ENCODE peak calls at places on chromosomes 6 and 20, in five cellular contexts. F is NCI-H345; T is substantia nigra; Q is stimulated activated naive B cell treated with anti-CD40 and anti-IgM and Interleukin-4, amounts not matched to agents 10 μg/mL and 1 μg/mL and 100 μg/mL, for 72 hours; K is GM23248. I is an unnamed sample.

GRCh38 chr6:135094403-135094821 is 39.8 kb upstream of the HBS1L start:
- DNase-seq in T (no peak), Q (no peak), F (no peak), K (peak), I (no peak)

GRCh38 chr6:13527669-13528051 is 40.3 kb upstream of the GFOD1 start:
- DNase-seq in F (no peak), K (no peak), Q (no peak), T (no peak), I (no peak)

GRCh38 chr6:126657556-126658129 is 317.7 kb downstream of the CENPW start:
- DNase-seq in T (no peak), F (no peak), K (peak), Q (no peak), I (no peak)

GRCh38 chr6:119226089-119226488 is 123.5 kb downstream of the MAN1A1 start:
- DNase-seq in Q (no peak), K (no peak), F (peak), T (no peak), I (no peak)

GRCh38 chr6:109722564-109723254 is 31.6 kb downstream of the FIG4 start:
- DNase-seq in T (no peak), Q (no peak), F (no peak), K (no peak), I (no peak)

GRCh38 chr6:72619883-72620696 is 1.8 kb upstream of the KCNQ5 start:
- DNase-seq in F (no peak), T (peak), K (peak), Q (peak), I (no peak)

GRCh38 chr6:47165918-47166317 is 123.8 kb upstream of the ADGRF1 start:
- DNase-seq in K (no peak), F (no peak), T (no peak), Q (no peak), I (no peak)

GRCh38 chr6:113843500-113844068 is 13.6 kb upstream of the MARCKS start:
- DNase-seq in Q (no peak), T (no peak), K (no peak), F (no peak), I (no peak)

GRCh38 chr6:129621252-129621651 is 88.7 kb downstream of the ARHGAP18 start:
- DNase-seq in Q (peak), T (no peak), F (no peak), K (no peak), I (no peak)

GRCh38 chr20:32727663-32728062 is 15.6 kb downstream of the COMMD7 start:
- DNase-seq in F (no peak), K (peak), T (no peak), Q (no peak), I (no peak)

GRCh38 chr6:157449610-157450009 is 68.6 kb downstream of the ZDHHC14 start:
- DNase-seq in Q (no peak), K (no peak), T (no peak), F (no peak), I (no peak)

GRCh38 chr6:158046201-158047119 is 64.8 kb downstream of the SYNJ2 start:
- DNase-seq in Q (no peak), K (peak), T (no peak), F (no peak), I (no peak)

GRCh38 chr6:21426841-21427490 is 166.6 kb upstream of the SOX4 start:
- DNase-seq in F (no peak), T (no peak), K (peak), Q (no peak), I (no peak)

GRCh38 chr6:104711371-104711770 is 148.3 kb downstream of the HACE1 start:
- DNase-seq in K (peak), T (no peak), Q (no peak), F (peak), I (no peak)

GRCh38 chr6:7467007-7467897 is 74.2 kb upstream of the DSP start:
- DNase-seq in T (no peak), F (no peak), K (peak), Q (no peak), I (no peak)

GRCh38 chr20:17648306-17648646 is 33.8 kb downstream of the RRBP1 start:
- DNase-seq in K (no peak), F (no peak), Q (no peak), T (no peak), I (no peak)

GRCh38 chr20:58162976-58163375 is 65.5 kb downstream of the ANKRD60 start:
- DNase-seq in Q (no peak), F (no peak), T (no peak), K (no peak), I (no peak)

GRCh38 chr6:324729-325125 is 32.4 kb downstream of the DUSP22 start:
- DNase-seq in K (no peak), F (no peak), Q (no peak), T (no peak), I (no peak)

GRCh38 chr20:34249291-34249690 is 8.1 kb downstream of the ASIP start:
- DNase-seq in K (peak), Q (no peak), F (no peak), T (no peak), I (no peak)

GRCh38 chr6:47653706-47654105 is 44.7 kb upstream of the ADGRF4 start:
- DNase-seq in F (no peak), T (no peak), K (no peak), Q (no peak), I (no peak)

GRCh38 chr6:49348561-49348960 is 114.5 kb downstream of the MMUT start:
- DNase-seq in K (no peak), Q (no peak), T (no peak), F (no peak), I (no peak)

GRCh38 chr6:134173007-134173690 is 120.7 kb upstream of the SLC2A12 start:
- DNase-seq in F (no peak), K (peak), Q (no peak), T (no peak), I (no peak)

GRCh38 chr20:57097245-57097935 is 169.1 kb downstream of the BMP7 start:
- DNase-seq in Q (no peak), T (peak), F (no peak), K (no peak), I (no peak)

GRCh38 chr6:17971128-17972073 is 16.0 kb downstream of the KIF13A start:
- DNase-seq in Q (no peak), T (no peak), F (no peak), K (peak), I (no peak)

GRCh38 chr6:1970151-1970561 is 275.2 kb downstream of the GMDS start:
- DNase-seq in Q (no peak), F (no peak), K (no peak), T (no peak), I (no peak)

GRCh38 chr20:13613917-13614316 is 24.8 kb downstream of the TASP1 start:
- DNase-seq in T (no peak), K (peak), F (no peak), Q (no peak), I (no peak)

GRCh38 chr6:11236351-11236750 is 3.9 kb upstream of the NEDD9 start:
- DNase-seq in T (no peak), Q (peak), F (no peak), K (no peak), I (no peak)

GRCh38 chr6:75666590-75666989 is 64.9 kb downstream of the SENP6 start:
- DNase-seq in Q (no peak), K (no peak), T (no peak), F (no peak), I (no peak)

GRCh38 chr6:137820425-137820824 is 46.6 kb upstream of the TNFAIP3 start:
- DNase-seq in K (peak), T (no peak), F (no peak), Q (no peak), I (no peak)

I was measured in esophagus squamous epithelium.